ENCODE peak calls at places on chromosome 13, in four cellular contexts. S is H1, M is K562, I is GM12878. J is an unnamed sample.

GRCh38 chr13:99436013-99436412 is 65.3 kb upstream of the TM9SF2 start:
- DNase-seq in S (no peak), I (no peak), M (no peak), J (no peak)

GRCh38 chr13:25727250-25727649 is 324.6 kb downstream of the SHISA2 start:
- DNase-seq in M (no peak), S (no peak), I (no peak), J (no peak)

GRCh38 chr13:61111529-61111928 is 304.1 kb downstream of the PCDH20 start:
- DNase-seq in S (no peak), M (no peak), I (no peak), J (peak)

GRCh38 chr13:21996049-21996448 is 325.2 kb downstream of the FGF9 start:
- DNase-seq in M (no peak), S (no peak), I (no peak), J (no peak)

GRCh38 chr13:67147257-67148218 is 82.6 kb downstream of the PCDH9 start:
- DNase-seq in S (no peak), I (no peak), M (peak), J (no peak)

GRCh38 chr13:110593430-110594130 is 21.8 kb upstream of the NAXD start:
- DNase-seq in S (no peak), M (peak), I (no peak), J (peak)

GRCh38 chr13:99605417-99606321 is 104.4 kb downstream of the TM9SF2 start:
- DNase-seq in S (peak), I (no peak), M (peak), J (peak)

GRCh38 chr13:27037571-27037970 is 134.0 kb downstream of the USP12 start:
- DNase-seq in M (no peak), I (no peak), S (no peak), J (no peak)

GRCh38 chr13:35791191-35791902 is 314.9 kb upstream of the MAB21L1 start:
- DNase-seq in S (no peak), M (no peak), I (no peak), J (no peak)

GRCh38 chr13:108375772-108376171 is 106.3 kb downstream of the TNFSF13B start:
- DNase-seq in I (no peak), S (no peak), M (no peak), J (no peak)

GRCh38 chr13:90696254-90696653 is 651.2 kb upstream of the MIR17HG start:
- DNase-seq in M (no peak), S (no peak), I (no peak), J (no peak)

GRCh38 chr13:60273971-60274370 is 110.2 kb upstream of the DIAPH3 start:
- DNase-seq in I (no peak), M (no peak), S (no peak), J (no peak)

GRCh38 chr13:27336005-27336673 is 65.5 kb downstream of the RASL11A start:
- DNase-seq in I (no peak), S (no peak), M (no peak), J (no peak)

GRCh38 chr13:102870677-102871415 is 25.0 kb downstream of the ERCC5 start:
- DNase-seq in M (peak), S (peak), I (no peak), J (peak)

GRCh38 chr13:91165758-91166157 is 181.7 kb upstream of the MIR17HG start:
- DNase-seq in I (no peak), S (no peak), M (no peak), J (no peak)

GRCh38 chr13:103200118-103200885 is 134.1 kb upstream of the SLC10A2 start:
- DNase-seq in S (no peak), M (no peak), I (no peak), J (no peak)

GRCh38 chr13:56713656-56714055 is 427.1 kb upstream of the PRR20A start:
- DNase-seq in S (no peak), I (no peak), M (no peak), J (no peak)

GRCh38 chr13:46698910-46699460 is 98.0 kb downstream of the ESD start:
- DNase-seq in I (no peak), S (no peak), M (peak), J (peak)

GRCh38 chr13:56015919-56016318 is 1124.8 kb upstream of the PRR20A start:
- DNase-seq in I (no peak), M (no peak), S (no peak), J (peak)

GRCh38 chr13:51502206-51502651 is 49.4 kb upstream of the INTS6 start:
- DNase-seq in S (no peak), M (no peak), I (peak), J (no peak)

GRCh38 chr13:109028626-109029025 is 399.2 kb downstream of the MYO16 start:
- DNase-seq in I (no peak), S (no peak), M (no peak), J (no peak)

GRCh38 chr13:47858678-47859050 is 142.4 kb downstream of the SUCLA2 start:
- DNase-seq in I (no peak), M (no peak), S (no peak), J (no peak)

GRCh38 chr13:27359203-27359821 is 65.1 kb upstream of the GTF3A start:
- DNase-seq in M (peak), S (no peak), I (no peak), J (peak)

GRCh38 chr13:24270639-24271131 is 38.7 kb upstream of the C1QTNF9 start:
- DNase-seq in M (no peak), I (peak), S (no peak), J (peak)

GRCh38 chr13:48156466-48156865 is 61.6 kb upstream of the MED4 start:
- DNase-seq in M (peak), I (no peak), S (peak), J (no peak)

GRCh38 chr13:103388839-103389238 is 322.6 kb upstream of the SLC10A2 start:
- DNase-seq in I (no peak), M (no peak), S (no peak), J (no peak)

GRCh38 chr13:18714889-18715288 is 466.7 kb downstream of the TUBA3C start:
- DNase-seq in I (no peak), S (no peak), M (peak), J (no peak)

GRCh38 chr13:21924958-21925357 is 254.1 kb downstream of the FGF9 start:
- DNase-seq in M (no peak), S (no peak), I (no peak), J (no peak)

GRCh38 chr13:98856983-98857382 is 104.5 kb upstream of the SLC15A1 start:
- DNase-seq in S (no peak), M (no peak), I (no peak), J (peak)

GRCh38 chr13:36685912-36686311 is 12.1 kb downstream of the SERTM1 start:
- DNase-seq in I (no peak), M (no peak), S (no peak), J (no peak)

GRCh38 chr13:37109080-37109678 is 3.7 kb upstream of the CSNK1A1L start:
- DNase-seq in M (peak), I (no peak), S (no peak), J (peak)

GRCh38 chr13:72194531-72194930 is 327.5 kb upstream of the DACH1 start:
- DNase-seq in M (no peak), I (no peak), S (no peak), J (no peak)

GRCh38 chr13:62388515-62388914 is 972.9 kb upstream of the PCDH20 start:
- DNase-seq in I (no peak), M (no peak), S (no peak), J (no peak)

GRCh38 chr13:62387642-62388041 is 972.0 kb upstream of the PCDH20 start:
- DNase-seq in I (no peak), M (no peak), S (no peak), J (peak)
- TF ChIP-seq NRF1 in I (no peak), M (no peak), S (no peak), J (no peak)

GRCh38 chr13:29935309-29935981 is 85.0 kb upstream of the UBL3 start:
- DNase-seq in M (no peak), S (no peak), I (peak), J (no peak)
- TF ChIP-seq NRF1 in M (no peak), S (no peak), I (no peak), J (no peak)

GRCh38 chr13:97429681-97430081 is 4.3 kb upstream of the RAP2A start:
- DNase-seq in M (no peak), I (no peak), S (no peak), J (no peak)
- TF ChIP-seq NRF1 in M (no peak), I (no peak), S (no peak), J (no peak)

GRCh38 chr13:112713517-112714253 is 23.8 kb downstream of the ATP11A start:
- DNase-seq in M (peak), S (no peak), I (no peak), J (peak)
- TF ChIP-seq NRF1 in M (no peak), S (no peak), I (no peak), J (no peak)

GRCh38 chr13:83065136-83065535 is 817.1 kb downstream of the SLITRK1 start:
- DNase-seq in M (no peak), S (no peak), I (no peak), J (no peak)
- TF ChIP-seq NRF1 in M (no peak), S (no peak), I (no peak), J (no peak)

GRCh38 chr13:77896536-77896935 is 22.1 kb downstream of the EDNRB start:
- DNase-seq in I (no peak), M (no peak), S (no peak), J (no peak)
- TF ChIP-seq NRF1 in I (no peak), M (no peak), S (no peak), J (no peak)

GRCh38 chr13:40302351-40302750 is 364.1 kb downstream of the FOXO1 start:
- DNase-seq in M (no peak), I (no peak), S (no peak), J (no peak)

GRCh38 chr13:40306817-40307216 is 359.6 kb downstream of the FOXO1 start:
- DNase-seq in S (no peak), I (no peak), M (no peak), J (no peak)

GRCh38 chr13:40309881-40310280 is 356.6 kb downstream of the FOXO1 start:
- DNase-seq in M (no peak), I (no peak), S (no peak), J (no peak)

GRCh38 chr13:40304391-40304790 is 362.1 kb downstream of the FOXO1 start:
- DNase-seq in S (no peak), M (no peak), I (no peak), J (no peak)
- TF ChIP-seq NRF1 in S (no peak), M (no peak), I (no peak), J (no peak)

GRCh38 chr13:112693831-112694497 is 4.1 kb downstream of the ATP11A start:
- DNase-seq in I (no peak), M (no peak), S (no peak), J (no peak)
- TF ChIP-seq NRF1 in I (no peak), M (no peak), S (no peak), J (no peak)

GRCh38 chr13:29830000-29830399 is 20.4 kb downstream of the UBL3 start:
- DNase-seq in I (no peak), S (no peak), M (no peak), J (no peak)
- TF ChIP-seq NRF1 in I (no peak), S (no peak), M (no peak), J (no peak)

GRCh38 chr13:75533866-75534265 is 3.8 kb downstream of the COMMD6 start:
- DNase-seq in I (no peak), S (no peak), M (no peak), J (no peak)
- TF ChIP-seq NRF1 in I (no peak), S (no peak), M (no peak), J (no peak)